ENCODE peak calls at places on chromosomes 11 and 22, in seven cellular contexts. V is EL; Y is CD4-positive, CD25-positive, alpha-beta regulatory T cell; G is HT1080; J is activated gamma-delta T cell treated with Interleukin-2 at 50 U/mL for 16 hours; F is activated naive CD8-positive, alpha-beta T cell treated with anti-CD3 and anti-CD28 coated beads, Interleukin-2, amount 50 U/mL, for 24 hours; E is NCI-H1092 treated with DMSO at 0.1 percent for 48 hours. C is an unnamed sample.

GRCh38 chr11:64531422-64531821 is 59.6 kb upstream of the SLC22A12 start:
- DNase-seq in E (no peak), Y (no peak), F (no peak), V (no peak), J (no peak), G (no peak), C (no peak)

GRCh38 chr11:67665537-67666302 is 8.7 kb downstream of the ALDH3B2 start:
- DNase-seq in V (no peak), J (no peak), G (no peak), F (no peak), Y (no peak), E (no peak), C (no peak)

GRCh38 chr11:36109850-36110606 is 166.2 kb downstream of the LDLRAD3 start:
- DNase-seq in G (no peak), J (no peak), Y (no peak), E (no peak), F (no peak), V (no peak), C (no peak)

GRCh38 chr11:128603752-128604472 is 16.6 kb upstream of the ETS1 start:
- DNase-seq in Y (no peak), G (no peak), F (no peak), E (peak), J (no peak), V (peak), C (peak)

GRCh38 chr11:66864172-66864901 is 7.5 kb downstream of the LRFN4 start:
- DNase-seq in J (no peak), Y (no peak), G (no peak), V (no peak), E (no peak), F (no peak), C (no peak)

GRCh38 chr11:9250139-9250582 is 15.0 kb downstream of the DENND5A start:
- DNase-seq in V (no peak), F (peak), J (peak), G (no peak), E (no peak), Y (peak), C (no peak)

GRCh38 chr11:19711911-19712280 is 741 bp upstream of the NAV2 start:
- DNase-seq in Y (peak), E (no peak), V (no peak), G (no peak), J (no peak), F (peak), C (peak)

GRCh38 chr11:75476716-75477613 is 44.0 kb upstream of the KLHL35 start:
- DNase-seq in E (peak), Y (no peak), J (no peak), V (no peak), F (no peak), G (no peak), C (no peak)

GRCh38 chr22:24088796-24089195 is 77.7 kb downstream of the CABIN1 start:
- DNase-seq in Y (no peak), G (no peak), E (no peak), F (no peak), V (peak), J (no peak), C (no peak)

GRCh38 chr11:112289588-112290461 is 29.2 kb upstream of the PLET1 start:
- DNase-seq in F (peak), E (peak), J (peak), Y (peak), V (peak), G (peak), C (peak)

GRCh38 chr11:61076506-61077304 is 25.6 kb upstream of the CD5 start:
- DNase-seq in V (no peak), G (no peak), J (no peak), E (no peak), F (no peak), Y (no peak), C (no peak)

GRCh38 chr11:76765863-76766350 is 17.2 kb upstream of the TSKU start:
- DNase-seq in V (no peak), E (no peak), G (no peak), Y (no peak), J (no peak), F (no peak), C (no peak)